ENCODE peak calls at places on chromosome 11, in four cellular contexts. C is HepG2, Q is SK-N-SH, L is GM12878. F is an unnamed sample.

GRCh38 chr11:118606157-118606843 is 1.1 kb upstream of the PHLDB1 start:
- DNase-seq in C (no peak), Q (no peak), L (no peak), F (no peak)

GRCh38 chr11:296976-297665 is 2.2 kb downstream of the IFITM5 start:
- DNase-seq in C (no peak), L (no peak), Q (no peak), F (no peak)

GRCh38 chr11:96097844-96098421 is 174.0 kb upstream of the MTMR2 start:
- DNase-seq in Q (no peak), L (no peak), C (peak), F (no peak)

GRCh38 chr11:68270334-68271022 is 1.3 kb downstream of the C11orf24 start:
- DNase-seq in C (peak), Q (no peak), L (no peak), F (no peak)

GRCh38 chr11:106087815-106088435 is 10.5 kb downstream of the AASDHPPT start:
- DNase-seq in L (no peak), C (peak), Q (peak), F (no peak)

GRCh38 chr11:117410861-117411725 is 83.4 kb downstream of the CEP164 start:
- DNase-seq in L (no peak), C (peak), Q (peak), F (no peak)

GRCh38 chr11:122743093-122743741 is 87.7 kb downstream of the UBASH3B start:
- DNase-seq in C (no peak), L (no peak), Q (no peak), F (no peak)

GRCh38 chr11:47204633-47204989 is 10.2 kb upstream of the DDB2 start:
- DNase-seq in C (no peak), L (no peak), Q (no peak), F (peak)

GRCh38 chr11:2416765-2417164 is 16.2 kb downstream of the TSSC4 start:
- DNase-seq in Q (no peak), L (no peak), C (no peak), F (no peak)

GRCh38 chr11:99240192-99241030 is 219.7 kb downstream of the CNTN5 start:
- DNase-seq in Q (peak), L (no peak), C (no peak), F (peak)

GRCh38 chr11:72746821-72747220 is 5.4 kb downstream of the ARAP1 start:
- DNase-seq in C (no peak), L (no peak), Q (no peak), F (no peak)

GRCh38 chr11:70854891-70855556 is 397.4 kb downstream of the SHANK2 start:
- DNase-seq in C (no peak), Q (peak), L (no peak), F (no peak)

GRCh38 chr11:11524436-11525038 is 97.3 kb downstream of the GALNT18 start:
- DNase-seq in C (no peak), L (no peak), Q (no peak), F (no peak)

GRCh38 chr11:97740783-97741151 is 1280.0 kb upstream of the CNTN5 start:
- DNase-seq in L (no peak), Q (peak), C (no peak), F (no peak)

GRCh38 chr11:97739892-97740782 is 1280.6 kb upstream of the CNTN5 start:
- DNase-seq in Q (peak), L (no peak), C (peak), F (no peak)

GRCh38 chr11:97745515-97746050 is 1275.2 kb upstream of the CNTN5 start:
- DNase-seq in Q (no peak), C (no peak), L (no peak), F (no peak)

GRCh38 chr11:97743205-97743742 is 1277.5 kb upstream of the CNTN5 start:
- DNase-seq in L (peak), C (no peak), Q (no peak), F (no peak)

GRCh38 chr11:97742717-97743116 is 1278.0 kb upstream of the CNTN5 start:
- DNase-seq in L (no peak), C (no peak), Q (no peak), F (no peak)
- TF ChIP-seq PBX3 in L (no peak), C (no peak), Q (no peak), F (no peak)

DNA sequence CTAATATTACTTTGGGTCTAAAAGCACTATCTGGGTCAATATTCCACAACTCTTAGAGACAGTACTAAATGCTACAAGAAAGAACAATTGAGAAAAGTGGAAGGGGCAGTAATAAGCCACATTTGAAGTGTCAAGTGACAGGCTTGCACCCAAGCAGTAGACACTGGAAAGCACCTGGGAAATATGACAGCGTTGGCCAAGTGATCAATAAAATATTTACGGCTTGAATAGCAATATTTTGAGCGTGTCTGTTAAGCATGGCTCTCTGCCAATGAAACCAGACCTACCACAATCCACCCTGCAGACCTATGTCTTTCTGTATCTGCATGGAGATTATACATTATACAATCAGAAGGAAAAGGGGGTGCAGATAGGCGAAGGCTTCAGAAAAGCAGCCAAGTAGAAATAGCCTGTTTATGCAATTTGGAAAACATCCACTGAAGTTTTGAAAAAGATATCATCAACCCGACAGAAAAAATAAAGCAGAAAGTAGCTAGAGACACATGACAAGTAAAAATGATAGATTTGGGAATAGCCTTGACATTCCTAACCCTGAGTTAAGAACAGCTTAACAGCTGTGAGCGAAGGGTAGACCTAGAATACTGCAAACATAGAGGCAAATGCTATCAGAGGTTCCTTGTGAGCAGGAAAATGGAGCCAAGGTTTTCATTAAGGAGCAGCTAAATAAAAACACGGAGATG is 71.4 kb downstream of the ETS1 start:
- DNase-seq in C (no peak), Q (no peak), L (no peak), F (no peak)
- H3K4me3 ChIP-seq in C (no peak), Q (no peak), L (peak), F (no peak)

DNA sequence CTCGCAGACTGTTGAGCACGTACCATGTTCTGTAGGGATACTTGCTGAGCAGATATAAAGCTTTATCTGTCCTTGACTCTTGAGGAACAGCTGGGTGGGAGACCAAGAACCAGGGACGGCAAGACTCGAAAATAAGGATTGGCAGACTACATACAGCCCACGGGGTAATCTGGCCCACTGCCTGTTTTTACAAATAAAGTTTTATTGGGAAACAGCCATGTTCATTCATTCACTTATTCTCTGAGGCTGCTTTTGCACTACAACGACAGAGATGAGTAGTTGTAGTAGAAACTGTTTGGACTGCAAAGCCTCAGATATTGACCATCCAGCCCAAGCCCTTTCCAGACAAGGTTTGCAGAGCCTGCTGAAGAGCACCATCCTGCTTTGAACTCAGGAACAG is 20.3 kb upstream of the RBM4B start:
- DNase-seq in Q (no peak), C (no peak), L (no peak), F (no peak)
- TF ChIP-seq PBX3 in Q (no peak), C (no peak), L (no peak), F (no peak)

GRCh38 chr11:76206077-76206326 is 300 bp downstream of the WNT11 start:
- DNase-seq in C (no peak), Q (no peak), L (no peak), F (no peak)
- H3K4me3 ChIP-seq in C (no peak), Q (peak), L (no peak), F (peak)

DNA sequence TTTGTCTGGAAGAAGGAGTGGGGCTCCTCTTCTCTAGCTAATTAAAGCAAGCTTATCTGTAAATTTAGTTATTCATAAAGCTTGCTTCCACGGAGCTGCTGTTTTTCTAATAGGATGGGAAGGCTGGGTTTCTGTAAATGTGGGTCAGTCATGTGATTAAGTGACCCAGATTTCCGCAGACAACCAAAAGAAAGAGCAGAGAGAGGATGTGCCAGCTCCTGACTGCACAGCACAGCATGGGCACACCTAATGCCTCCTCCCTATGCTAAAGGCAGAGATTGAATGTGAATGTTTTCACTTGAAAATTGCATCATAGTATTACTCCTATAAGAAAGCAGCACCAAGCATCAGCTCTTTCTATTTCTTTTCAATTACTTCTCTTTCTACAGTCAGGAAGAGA is 160.2 kb downstream of the FAT3 start:
- DNase-seq in Q (peak), L (no peak), C (no peak), F (no peak)
- TF ChIP-seq PBX3 in Q (no peak), L (no peak), C (no peak), F (no peak)